ENCODE peak calls at places on chromosomes 1 and 21, in nine cellular contexts. E, Z, N, C, V, U, P, F and D are unnamed samples.

GRCh38 chr1:183281553-183282091 is 95.6 kb downstream of the LAMC2 start:
- DNase-seq in E (peak), V (peak), F (peak), C (peak), P (peak), N (peak), Z (peak), U (peak), D (peak)

GRCh38 chr1:9066945-9067807 is 2.3 kb downstream of the SLC2A5 start:
- DNase-seq in N (peak), F (no peak), Z (peak), E (no peak), U (peak), P (no peak), V (no peak), C (no peak), D (no peak)

GRCh38 chr21:37373539-37373938 is 7.0 kb downstream of the DYRK1A start:
- DNase-seq in N (no peak), P (no peak), Z (no peak), V (no peak), E (no peak), U (no peak), C (no peak), F (no peak), D (no peak)

GRCh38 chr1:160629286-160630210 is 17.3 kb downstream of the SLAMF1 start:
- DNase-seq in C (no peak), N (peak), V (peak), F (no peak), Z (peak), P (no peak), U (peak), E (peak), D (no peak)

GRCh38 chr1:3323791-3324703 is 130.4 kb upstream of the ARHGEF16 start:
- DNase-seq in P (no peak), U (no peak), C (no peak), E (no peak), F (no peak), N (no peak), V (no peak), Z (no peak), D (no peak)

GRCh38 chr1:38815903-38816627 is 43.5 kb downstream of the RRAGC start:
- DNase-seq in P (no peak), V (no peak), F (no peak), C (no peak), E (no peak), U (no peak), N (no peak), Z (no peak), D (no peak)

GRCh38 chr1:24805534-24806301 is 60.5 kb downstream of the CLIC4 start:
- DNase-seq in E (no peak), Z (no peak), P (no peak), N (no peak), U (no peak), V (no peak), C (no peak), F (no peak), D (no peak)

GRCh38 chr21:32940079-32941014 is 85.4 kb upstream of the OLIG2 start:
- DNase-seq in Z (peak), P (peak), V (no peak), N (peak), F (no peak), E (peak), C (no peak), U (peak), D (no peak)

GRCh38 chr21:29130234-29130993 is at the start of gene MAP3K7CL:
- DNase-seq in F (no peak), V (no peak), E (no peak), Z (no peak), U (peak), C (peak), P (no peak), N (peak), D (no peak)

GRCh38 chr1:39196244-39197215 is 8.0 kb upstream of the MACF1 start:
- DNase-seq in N (peak), E (peak), F (no peak), C (no peak), V (peak), Z (no peak), P (no peak), U (no peak), D (no peak)

GRCh38 chr1:214102907-214103306 is 115.1 kb downstream of the PROX1 start:
- DNase-seq in E (no peak), V (no peak), Z (no peak), P (peak), F (no peak), C (no peak), U (no peak), N (no peak), D (no peak)